ENCODE peak calls at places on chromosome 22, in four cellular contexts. E is GM12891, S is GM12878, A is K562. F is an unnamed sample.

GRCh38 chr22:22882033-22882717 is 5.4 kb upstream of the IGLL5 start:
- DNase-seq in E (no peak), S (no peak), A (peak), F (peak)

GRCh38 chr22:20080776-20081654 is 974 bp downstream of the DGCR8 start:
- DNase-seq in E (no peak), S (no peak), A (peak), F (peak)

GRCh38 chr22:39170825-39171622 is 18.5 kb upstream of the CBX7 start:
- DNase-seq in E (peak), S (peak), A (peak), F (peak)

GRCh38 chr22:39130892-39131855 is 21.3 kb downstream of the CBX7 start:
- DNase-seq in E (no peak), S (no peak), A (no peak), F (no peak)

GRCh38 chr22:35568751-35569725 is 28.4 kb downstream of the RASD2 start:
- DNase-seq in E (no peak), S (no peak), A (no peak), F (no peak)

GRCh38 chr22:31488346-31488883 is 1.2 kb downstream of the EIF4ENIF1 start:
- DNase-seq in E (no peak), S (no peak), A (no peak), F (no peak)

GRCh38 chr22:32804036-32804435 is 2.5 kb downstream of the TIMP3 start:
- DNase-seq in E (no peak), S (no peak), A (no peak), F (no peak)

GRCh38 chr22:23166841-23167610 is 13.3 kb upstream of the BCR start:
- DNase-seq in E (no peak), S (no peak), A (no peak), F (no peak)

GRCh38 chr22:26846645-26847044 is 189.3 kb downstream of the MIAT start:
- DNase-seq in E (no peak), S (no peak), A (no peak), F (no peak)

GRCh38 chr22:36381513-36382079 is 6.2 kb downstream of the MYH9 start:
- DNase-seq in E (no peak), S (no peak), A (no peak), F (no peak)

GRCh38 chr22:19040581-19041402 is 81.4 kb downstream of the DGCR2 start:
- DNase-seq in E (no peak), S (no peak), A (no peak), F (no peak)

GRCh38 chr22:50009765-50010675 is 2.5 kb downstream of the IL17REL start:
- DNase-seq in E (no peak), S (no peak), A (no peak), F (no peak)

DNA sequence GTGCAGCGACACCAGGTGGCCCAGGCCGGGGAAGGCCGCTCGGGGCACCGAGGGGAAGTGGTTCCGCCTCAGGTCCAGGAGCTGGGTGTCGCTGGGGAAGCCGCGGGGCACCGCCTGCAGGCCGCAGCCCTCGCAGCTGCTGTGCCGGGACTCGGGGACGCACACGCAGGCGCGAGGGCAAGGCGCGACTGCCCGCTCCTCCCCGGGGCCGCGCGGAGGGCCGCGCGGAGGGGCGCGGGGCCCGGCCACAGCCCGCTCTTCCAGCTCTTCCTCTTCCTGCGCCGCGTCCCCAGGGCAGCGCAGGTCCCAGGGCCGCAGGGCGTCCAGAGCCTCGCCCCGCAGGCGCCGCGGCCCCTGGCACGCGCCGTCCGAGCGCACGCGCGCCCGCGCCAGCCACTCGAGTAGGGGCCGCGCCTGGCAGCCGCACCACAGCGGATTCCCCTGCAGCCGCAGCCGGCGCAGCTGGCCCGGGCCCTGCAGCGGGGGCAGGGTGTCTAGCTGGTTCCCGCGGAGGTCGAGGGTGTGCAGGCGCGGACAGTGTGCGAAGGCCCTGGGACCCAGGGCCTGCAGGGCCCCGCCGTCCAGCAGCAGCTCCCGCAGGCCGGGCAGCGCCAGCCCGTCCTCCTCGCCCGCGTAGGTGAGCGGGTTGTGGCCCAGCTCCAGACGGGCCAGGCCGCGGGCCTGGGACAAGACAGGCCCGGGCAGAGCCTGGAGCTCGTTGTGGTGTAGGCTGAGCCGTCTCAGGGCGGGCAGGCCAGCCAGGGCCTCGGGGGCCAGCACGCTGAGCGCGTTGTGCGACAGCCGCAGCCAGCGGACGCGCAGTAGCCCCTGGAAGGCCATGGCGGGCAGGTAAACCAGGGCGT is 2.8 kb downstream of the CHADL start:
- DNase-seq in E (peak), S (peak), A (no peak), F (peak)
- TF ChIP-seq SPI1 in E (peak), S (peak), A (no peak), F (peak)

GRCh38 chr22:17788023-17788330 is 13.7 kb upstream of the BID start:
- DNase-seq in E (no peak), S (no peak), A (no peak), F (no peak)
- TF ChIP-seq SPI1 in E (no peak), S (no peak), A (no peak), F (no peak)

GRCh38 chr22:45170001-45170466 is 6.3 kb downstream of the NUP50 start:
- DNase-seq in E (no peak), S (no peak), A (peak), F (no peak)
- TF ChIP-seq SPI1 in E (no peak), S (no peak), A (peak), F (no peak)

GRCh38 chr22:28958611-28959010 is 75.2 kb downstream of the ZNRF3 start:
- DNase-seq in E (no peak), S (no peak), A (no peak), F (no peak)
- TF ChIP-seq SPI1 in E (no peak), S (no peak), A (no peak), F (no peak)

F was measured in HL-60.